ENCODE peak calls at places on chromosomes 7 and 10, in nine cellular contexts. J, M, U, A, S, R, Y, T and Z are unnamed samples.

GRCh38 chr7:128398016-128398840 is 11.6 kb downstream of the IMPDH1 start:
- DNase-seq in J (no peak), M (peak; percentile 42), U (peak; percentile 80), A (peak; percentile 80), S (peak; percentile 41), R (peak; percentile 57), Y (no peak), T (no peak), Z (peak; percentile 73)

GRCh38 chr10:99537381-99538286 is 4.9 kb downstream of the NKX2-3 start:
- DNase-seq in J (no peak), M (no peak), U (peak; percentile 13), A (peak; percentile 86), S (no peak), R (no peak), Y (no peak), T (no peak), Z (no peak)

GRCh38 chr10:19730071-19730470 is 86.2 kb upstream of the PLXDC2 start:
- DNase-seq in J (no peak), M (no peak), U (no peak), A (no peak), S (peak; percentile 68), R (no peak), Y (no peak), T (no peak), Z (no peak)

GRCh38 chr10:11197266-11197712 is 179.6 kb downstream of the CELF2 start:
- DNase-seq in J (no peak), M (no peak), U (peak; percentile 64), A (no peak), S (no peak), R (no peak), Y (no peak), T (no peak), Z (no peak)

GRCh38 chr7:132919776-132920175 is 162.1 kb downstream of the CHCHD3 start:
- DNase-seq in J (no peak), M (no peak), U (no peak), A (no peak), S (no peak), R (no peak), Y (no peak), T (no peak), Z (no peak)

GRCh38 chr10:86367339-86367951 is 850 bp upstream of the GRID1 start:
- DNase-seq in J (no peak), M (no peak), U (peak; percentile 54), A (peak; percentile 66), S (no peak), R (no peak), Y (no peak), T (peak; percentile 66), Z (no peak)

GRCh38 chr7:15643000-15643705 is 43.3 kb downstream of the MEOX2 start:
- DNase-seq in J (no peak), M (no peak), U (no peak), A (no peak), S (no peak), R (no peak), Y (no peak), T (peak; percentile 38), Z (no peak)

GRCh38 chr10:14757394-14757793 is 17.3 kb downstream of the FAM107B start:
- DNase-seq in J (no peak), M (no peak), U (no peak), A (no peak), S (no peak), R (no peak), Y (no peak), T (no peak), Z (no peak)

GRCh38 chr10:103804866-103805265 is 50.5 kb downstream of the SH3PXD2A start:
- DNase-seq in J (no peak), M (no peak), U (no peak), A (no peak), S (no peak), R (no peak), Y (no peak), T (no peak), Z (no peak)

GRCh38 chr10:87064651-87065050 is 30.0 kb downstream of the GLUD1 start:
- DNase-seq in J (no peak), M (no peak), U (no peak), A (no peak), S (no peak), R (no peak), Y (no peak), T (no peak), Z (no peak)

GRCh38 chr7:157673573-157673972 is 336.8 kb downstream of the DNAJB6 start:
- DNase-seq in J (peak; percentile 52), M (no peak), U (no peak), A (peak; percentile 40), S (no peak), R (no peak), Y (no peak), T (no peak), Z (no peak)

GRCh38 chr10:90857635-90858488 is at the start of gene HTR7:
- DNase-seq in J (peak; percentile 89), M (peak; percentile 44), U (peak; percentile 52), A (peak; percentile 70), S (peak; percentile 33), R (peak; percentile 43), Y (no peak), T (peak; percentile 85), Z (peak; percentile 64)

GRCh38 chr7:1513657-1514095 is 9.5 kb upstream of the INTS1 start:
- DNase-seq in J (no peak), M (peak; percentile 58), U (peak; percentile 65), A (no peak), S (no peak), R (peak; percentile 47), Y (no peak), T (peak; percentile 70), Z (no peak)

GRCh38 chr7:1514407-1514806 is 10.2 kb upstream of the INTS1 start:
- DNase-seq in J (no peak), M (no peak), U (no peak), A (no peak), S (no peak), R (no peak), Y (no peak), T (no peak), Z (no peak)

GRCh38 chr7:1511829-1512422 is 7.7 kb upstream of the INTS1 start:
- DNase-seq in J (peak; percentile 78), M (no peak), U (no peak), A (no peak), S (no peak), R (no peak), Y (no peak), T (no peak), Z (no peak)

GRCh38 chr7:1514993-1515392 is 10.8 kb upstream of the INTS1 start:
- DNase-seq in J (no peak), M (no peak), U (no peak), A (no peak), S (no peak), R (no peak), Y (no peak), T (no peak), Z (no peak)

GRCh38 chr7:1512781-1513656 is 8.8 kb upstream of the INTS1 start:
- DNase-seq in J (peak; percentile 91), M (peak; percentile 26), U (peak; percentile 90), A (peak; percentile 78), S (peak; percentile 41), R (peak; percentile 55), Y (no peak), T (peak; percentile 87), Z (no peak)
- TF ChIP-seq POLR2A in J (no peak), M (no peak), U (no peak), A (no peak), S (no peak), R (no peak), Y (no peak), T (peak; percentile 45), Z (no peak)

DNA sequence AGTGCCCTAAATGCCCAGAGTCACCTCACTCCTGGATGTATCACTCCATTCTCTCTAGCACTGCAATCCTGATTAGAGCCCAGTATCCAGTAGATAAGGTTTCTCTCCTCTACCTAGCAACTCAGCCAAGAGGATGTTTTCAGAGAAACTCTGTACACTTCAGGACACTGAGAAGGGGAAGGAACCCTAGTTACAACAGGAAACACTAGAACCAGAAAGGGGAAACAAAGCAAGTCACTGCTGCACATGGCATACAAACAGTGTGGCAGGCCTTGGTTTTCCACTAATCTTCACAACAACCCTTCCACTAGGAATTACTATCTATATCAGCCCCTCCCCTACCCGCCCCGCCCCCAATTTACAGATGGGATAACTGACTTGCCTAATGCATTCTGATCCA is 1.6 kb downstream of the FAM204A start:
- DNase-seq in J (no peak), M (peak; percentile 14), U (no peak), A (no peak), S (no peak), R (no peak), Y (no peak), T (no peak), Z (no peak)
- H3K4me3 ChIP-seq in J (peak overlapping the region; percentile 99), M (no peak overlapping the region), U (no peak overlapping the region), A (no peak overlapping the region), S (no peak overlapping the region), R (no peak overlapping the region), Y (no peak overlapping the region), T (no peak overlapping the region), Z (no peak overlapping the region)

GRCh38 chr10:120285408-120285807 is 171.6 kb upstream of the PLPP4 start:
- DNase-seq in J (no peak), M (no peak), U (no peak), A (no peak), S (no peak), R (no peak), Y (no peak), T (no peak), Z (no peak)
- H3K4me1 ChIP-seq in J (no peaks in the 10 kb centered on the region), M (no peaks in the 10 kb centered on the region), U (no peaks in the 10 kb centered on the region), A (no peaks in the 10 kb centered on the region), S (no peaks in the 10 kb centered on the region), R (no peaks in the 10 kb centered on the region), Y (no peaks in the 10 kb centered on the region), T (no peaks in the 10 kb centered on the region), Z (no peaks in the 10 kb centered on the region)

DNA sequence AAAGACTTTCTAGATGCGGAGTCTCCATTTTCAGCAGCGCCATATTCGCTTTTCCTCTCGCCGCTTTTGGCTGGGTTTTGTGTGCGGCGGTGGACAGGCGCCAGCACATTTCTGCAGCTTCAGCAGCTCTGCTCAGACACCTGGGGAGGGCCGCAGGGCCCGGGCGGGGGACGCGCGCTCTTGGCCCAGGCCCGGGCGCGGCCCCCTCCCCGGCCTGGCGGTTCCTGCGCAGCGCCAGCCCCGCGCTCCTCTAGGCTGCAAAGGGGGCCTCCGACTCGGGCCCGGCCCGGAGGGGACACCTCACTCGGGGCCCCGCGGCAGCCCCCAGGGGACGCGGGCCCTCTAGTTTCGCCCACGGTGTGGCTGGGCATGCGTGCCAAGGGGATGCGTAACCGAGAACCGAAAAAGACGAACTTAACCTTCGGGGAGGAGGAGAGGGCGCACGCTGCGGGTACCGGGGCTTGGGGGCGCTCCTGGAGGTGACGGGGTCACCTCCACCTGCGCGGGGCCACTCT is 34.5 kb upstream of the EBLN1 start:
- DNase-seq in J (peak; percentile 89), M (peak; percentile 26), U (peak; percentile 57), A (peak; percentile 79), S (no peak), R (peak; percentile 72), Y (no peak), T (peak; percentile 78), Z (peak; percentile 88)
- TF ChIP-seq POLR2A in J (no peak), M (peak; percentile 72), U (no peak), A (no peak), S (no peak), R (peak; percentile 23), Y (no peak), T (peak; percentile 37), Z (no peak)